ENCODE peak calls at places on chromosomes 13 and 19, in eight cellular contexts. One of them, this sample, is unnamed.

GRCh38 chr13:21736926-21737325 is 66.1 kb downstream of the FGF9 start:
- DNase-seq in uterus: no peak
- DNase-seq in omental fat pad: no peak
- DNase-seq in right lobe of liver: no peak
- DNase-seq in A673: no peak
- DNase-seq in choroid plexus epithelial cell: no peak
- DNase-seq in A549: no peak
- DNase-seq in fibroblast of villous mesenchyme: no peak
- DNase-seq in this sample: no peak

GRCh38 chr19:2139385-2140192 is 11.8 kb downstream of the AP3D1 start:
- DNase-seq in uterus: no peak
- DNase-seq in omental fat pad: no peak
- DNase-seq in right lobe of liver: no peak
- DNase-seq in A673: no peak
- DNase-seq in choroid plexus epithelial cell: no peak
- DNase-seq in A549: no peak
- DNase-seq in fibroblast of villous mesenchyme: no peak
- DNase-seq in this sample: no peak

GRCh38 chr19:15394426-15394825 is 14.8 kb upstream of the AKAP8 start:
- DNase-seq in uterus: no peak
- DNase-seq in omental fat pad: no peak
- DNase-seq in right lobe of liver: no peak
- DNase-seq in A673: no peak
- DNase-seq in choroid plexus epithelial cell: no peak
- DNase-seq in A549: no peak
- DNase-seq in fibroblast of villous mesenchyme: no peak
- DNase-seq in this sample: no peak

GRCh38 chr13:29006359-29006850 is 186.3 kb downstream of the MTUS2 start:
- DNase-seq in uterus: no peak
- DNase-seq in omental fat pad: no peak
- DNase-seq in right lobe of liver: no peak
- DNase-seq in A673: no peak
- DNase-seq in choroid plexus epithelial cell: no peak
- DNase-seq in A549: no peak
- DNase-seq in fibroblast of villous mesenchyme: no peak
- DNase-seq in this sample: no peak

GRCh38 chr19:51002542-51003311 is 1.3 kb upstream of the KLK8 start:
- DNase-seq in uterus: no peak
- DNase-seq in omental fat pad: peak; percentile 74
- DNase-seq in right lobe of liver: no peak
- DNase-seq in A673: peak; percentile 61
- DNase-seq in choroid plexus epithelial cell: no peak
- DNase-seq in A549: peak; percentile 92
- DNase-seq in fibroblast of villous mesenchyme: no peak
- DNase-seq in this sample: no peak

GRCh38 chr13:41148421-41149283 is 16.1 kb upstream of the KBTBD6 start:
- DNase-seq in uterus: no peak
- DNase-seq in omental fat pad: no peak
- DNase-seq in right lobe of liver: no peak
- DNase-seq in A673: no peak
- DNase-seq in choroid plexus epithelial cell: no peak
- DNase-seq in A549: peak; percentile 17
- DNase-seq in fibroblast of villous mesenchyme: no peak
- DNase-seq in this sample: no peak

GRCh38 chr13:112145221-112146072 is 78.5 kb downstream of the SOX1 start:
- DNase-seq in uterus: no peak
- DNase-seq in omental fat pad: no peak
- DNase-seq in right lobe of liver: no peak
- DNase-seq in A673: no peak
- DNase-seq in choroid plexus epithelial cell: no peak
- DNase-seq in A549: no peak
- DNase-seq in fibroblast of villous mesenchyme: no peak
- DNase-seq in this sample: peak; percentile 39

GRCh38 chr19:52957591-52957990 is 5.1 kb downstream of the ZNF816 start:
- DNase-seq in uterus: no peak
- DNase-seq in omental fat pad: no peak
- DNase-seq in right lobe of liver: no peak
- DNase-seq in A673: no peak
- DNase-seq in choroid plexus epithelial cell: no peak
- DNase-seq in A549: no peak
- DNase-seq in fibroblast of villous mesenchyme: no peak
- DNase-seq in this sample: no peak

GRCh38 chr13:105196052-105196451 is 1339.4 kb downstream of the EFNB2 start:
- DNase-seq in uterus: no peak
- DNase-seq in omental fat pad: no peak
- DNase-seq in right lobe of liver: no peak
- DNase-seq in A673: peak; percentile 48
- DNase-seq in choroid plexus epithelial cell: peak; percentile 74
- DNase-seq in A549: peak; percentile 25
- DNase-seq in fibroblast of villous mesenchyme: peak; percentile 79
- DNase-seq in this sample: no peak

GRCh38 chr13:40344270-40345148 is 321.9 kb downstream of the FOXO1 start:
- DNase-seq in uterus: no peak
- DNase-seq in omental fat pad: no peak
- DNase-seq in right lobe of liver: peak; percentile 65
- DNase-seq in A673: no peak
- DNase-seq in choroid plexus epithelial cell: peak; percentile 72
- DNase-seq in A549: peak; percentile 3
- DNase-seq in fibroblast of villous mesenchyme: peak; percentile 47
- DNase-seq in this sample: no peak

GRCh38 chr13:101703081-101703480 is 250.6 kb downstream of the ITGBL1 start:
- DNase-seq in uterus: no peak
- DNase-seq in omental fat pad: no peak
- DNase-seq in right lobe of liver: no peak
- DNase-seq in A673: no peak
- DNase-seq in choroid plexus epithelial cell: no peak
- DNase-seq in A549: no peak
- DNase-seq in fibroblast of villous mesenchyme: no peak
- DNase-seq in this sample: no peak

GRCh38 chr13:66765559-66765958 is 464.6 kb downstream of the PCDH9 start:
- DNase-seq in uterus: no peak
- DNase-seq in omental fat pad: no peak
- DNase-seq in right lobe of liver: no peak
- DNase-seq in A673: no peak
- DNase-seq in choroid plexus epithelial cell: no peak
- DNase-seq in A549: no peak
- DNase-seq in fibroblast of villous mesenchyme: no peak
- DNase-seq in this sample: no peak

GRCh38 chr13:73898276-73898675 is 235.9 kb downstream of the KLF12 start:
- DNase-seq in uterus: no peak
- DNase-seq in omental fat pad: no peak
- DNase-seq in right lobe of liver: no peak
- DNase-seq in A673: peak; percentile 72
- DNase-seq in choroid plexus epithelial cell: no peak
- DNase-seq in A549: no peak
- DNase-seq in fibroblast of villous mesenchyme: peak; percentile 37
- DNase-seq in this sample: no peak

GRCh38 chr13:43835701-43836100 is 43.8 kb downstream of the CCDC122 start:
- DNase-seq in uterus: no peak
- DNase-seq in omental fat pad: no peak
- DNase-seq in right lobe of liver: no peak
- DNase-seq in A673: no peak
- DNase-seq in choroid plexus epithelial cell: peak; percentile 80
- DNase-seq in A549: no peak
- DNase-seq in fibroblast of villous mesenchyme: peak; percentile 78
- DNase-seq in this sample: no peak

GRCh38 chr19:45216677-45217076 is 28.5 kb downstream of the EXOC3L2 start:
- DNase-seq in uterus: no peak
- DNase-seq in omental fat pad: no peak
- DNase-seq in right lobe of liver: no peak
- DNase-seq in A673: no peak
- DNase-seq in choroid plexus epithelial cell: no peak
- DNase-seq in A549: no peak
- DNase-seq in fibroblast of villous mesenchyme: no peak
- DNase-seq in this sample: no peak

GRCh38 chr19:7196721-7197168 is 97.5 kb downstream of the INSR start:
- DNase-seq in uterus: no peak
- DNase-seq in omental fat pad: peak; percentile 34
- DNase-seq in right lobe of liver: peak; percentile 33
- DNase-seq in A673: no peak
- DNase-seq in choroid plexus epithelial cell: no peak
- DNase-seq in A549: no peak
- DNase-seq in fibroblast of villous mesenchyme: peak; percentile 89
- DNase-seq in this sample: no peak

GRCh38 chr19:7197169-7197759 is 97.0 kb downstream of the INSR start:
- DNase-seq in uterus: peak; percentile 94
- DNase-seq in omental fat pad: peak; percentile 84
- DNase-seq in right lobe of liver: peak; percentile 89
- DNase-seq in A673: peak; percentile 95
- DNase-seq in choroid plexus epithelial cell: peak; percentile 98
- DNase-seq in A549: peak; percentile 92
- DNase-seq in fibroblast of villous mesenchyme: peak; percentile 94
- DNase-seq in this sample: peak; percentile 91

GRCh38 chr19:7200739-7201138 is 93.5 kb downstream of the INSR start:
- DNase-seq in uterus: no peak
- DNase-seq in omental fat pad: no peak
- DNase-seq in right lobe of liver: no peak
- DNase-seq in A673: no peak
- DNase-seq in choroid plexus epithelial cell: no peak
- DNase-seq in A549: no peak
- DNase-seq in fibroblast of villous mesenchyme: no peak
- DNase-seq in this sample: no peak

GRCh38 chr19:7199613-7200533 is 94.3 kb downstream of the INSR start:
- DNase-seq in uterus: no peak
- DNase-seq in omental fat pad: no peak
- DNase-seq in right lobe of liver: no peak
- DNase-seq in A673: peak; percentile 60
- DNase-seq in choroid plexus epithelial cell: no peak
- DNase-seq in A549: peak; percentile 62
- DNase-seq in fibroblast of villous mesenchyme: no peak
- DNase-seq in this sample: no peak

DNA sequence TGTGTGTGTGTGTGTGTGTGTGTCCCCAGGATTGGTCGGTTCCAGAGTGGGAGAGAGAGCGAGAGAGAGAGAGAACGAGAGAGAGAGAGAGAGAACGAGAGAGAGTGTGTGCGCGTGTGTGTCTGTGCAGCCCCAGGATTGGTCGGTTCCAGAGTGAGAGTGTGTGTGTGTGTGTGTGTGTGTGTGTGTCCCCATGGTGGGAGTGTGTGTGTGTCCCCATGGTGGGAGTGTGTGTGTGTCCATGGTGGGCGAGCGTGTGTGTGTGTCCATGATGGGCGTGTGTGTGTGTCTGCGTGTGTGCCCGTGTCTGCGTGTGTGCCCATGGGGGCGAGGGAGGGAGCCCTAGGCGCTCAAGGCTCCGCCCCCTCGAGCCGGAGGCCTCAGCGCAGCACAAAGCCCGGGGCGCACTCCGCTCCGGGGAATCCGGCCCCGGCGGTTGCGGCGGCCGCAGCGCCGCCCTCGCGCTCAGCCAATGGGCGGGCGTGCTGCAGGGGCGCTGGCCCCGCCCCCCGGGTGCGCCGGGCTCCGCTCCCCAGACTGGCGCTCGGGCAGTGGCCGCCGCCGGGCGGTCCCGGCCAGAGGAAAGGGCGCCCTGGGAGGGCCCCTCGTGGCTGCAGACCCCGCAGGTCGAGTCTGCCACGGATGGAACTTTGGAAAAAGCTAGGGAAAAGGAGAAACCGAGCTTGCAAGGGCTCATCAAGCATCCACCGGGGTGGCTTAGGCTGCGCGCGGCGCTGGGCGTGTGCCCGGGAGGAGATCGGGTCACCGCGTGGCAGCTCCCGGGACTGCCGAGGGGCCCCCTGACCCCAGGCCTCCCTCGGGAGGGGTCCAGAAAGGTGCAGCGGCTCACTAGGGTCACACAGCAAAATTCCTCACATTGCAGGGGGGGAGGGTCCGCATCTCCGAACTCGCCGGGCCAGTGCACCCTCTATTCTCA is 96.2 kb downstream of the INSR start:
- DNase-seq in uterus: peak; percentile 94
- DNase-seq in omental fat pad: peak; percentile 55
- DNase-seq in right lobe of liver: peak; percentile 93
- DNase-seq in A673: peak; percentile 97
- DNase-seq in choroid plexus epithelial cell: peak; percentile 96
- DNase-seq in A549: peak; percentile 91
- DNase-seq in fibroblast of villous mesenchyme: peak; percentile 92
- DNase-seq in this sample: peak; percentile 93
- TF ChIP-seq CTCF in uterus: no peak
- TF ChIP-seq CTCF in omental fat pad: no peak
- TF ChIP-seq CTCF in right lobe of liver: no peak
- TF ChIP-seq CTCF in A673: no peak
- TF ChIP-seq CTCF in choroid plexus epithelial cell: no peak
- TF ChIP-seq CTCF in A549: no peak
- TF ChIP-seq CTCF in fibroblast of villous mesenchyme: no peak
- TF ChIP-seq CTCF in this sample: peak; percentile 62

GRCh38 chr13:75541961-75542360 is 4.3 kb upstream of the COMMD6 start:
- DNase-seq in uterus: no peak
- DNase-seq in omental fat pad: no peak
- DNase-seq in right lobe of liver: no peak
- DNase-seq in A673: no peak
- DNase-seq in choroid plexus epithelial cell: no peak
- DNase-seq in A549: no peak
- DNase-seq in fibroblast of villous mesenchyme: no peak
- DNase-seq in this sample: no peak

GRCh38 chr13:75541287-75541686 is 3.6 kb upstream of the COMMD6 start:
- DNase-seq in uterus: no peak
- DNase-seq in omental fat pad: no peak
- DNase-seq in right lobe of liver: no peak
- DNase-seq in A673: no peak
- DNase-seq in choroid plexus epithelial cell: peak; percentile 55
- DNase-seq in A549: no peak
- DNase-seq in fibroblast of villous mesenchyme: no peak
- DNase-seq in this sample: no peak

GRCh38 chr13:75533866-75534265 is 3.8 kb downstream of the COMMD6 start:
- DNase-seq in uterus: no peak
- DNase-seq in omental fat pad: no peak
- DNase-seq in right lobe of liver: no peak
- DNase-seq in A673: no peak
- DNase-seq in choroid plexus epithelial cell: peak; percentile 31
- DNase-seq in A549: no peak
- DNase-seq in fibroblast of villous mesenchyme: no peak
- DNase-seq in this sample: no peak

GRCh38 chr13:75537401-75538365 is at the start of gene COMMD6:
- DNase-seq in uterus: peak; percentile 84
- DNase-seq in omental fat pad: no peak
- DNase-seq in right lobe of liver: peak; percentile 82
- DNase-seq in A673: peak; percentile 91
- DNase-seq in choroid plexus epithelial cell: peak; percentile 86
- DNase-seq in A549: peak; percentile 93
- DNase-seq in fibroblast of villous mesenchyme: peak; percentile 93
- DNase-seq in this sample: peak; percentile 81
- TF ChIP-seq CTCF in uterus: peak; percentile 77
- TF ChIP-seq CTCF in omental fat pad: peak; percentile 18
- TF ChIP-seq CTCF in right lobe of liver: peak; percentile 19
- TF ChIP-seq CTCF in A673: no peak
- TF ChIP-seq CTCF in choroid plexus epithelial cell: peak; percentile 41
- TF ChIP-seq CTCF in A549: no peak
- TF ChIP-seq CTCF in fibroblast of villous mesenchyme: no peak
- TF ChIP-seq CTCF in this sample: peak; percentile 47

GRCh38 chr19:57613941-57614743 is at the start of gene ZNF134:
- DNase-seq in uterus: peak; percentile 85
- DNase-seq in omental fat pad: peak; percentile 69
- DNase-seq in right lobe of liver: peak; percentile 92
- DNase-seq in A673: peak; percentile 96
- DNase-seq in choroid plexus epithelial cell: peak; percentile 92
- DNase-seq in A549: peak; percentile 95
- DNase-seq in fibroblast of villous mesenchyme: peak; percentile 89
- DNase-seq in this sample: peak; percentile 94
- TF ChIP-seq CTCF in uterus: peak; percentile 21
- TF ChIP-seq CTCF in omental fat pad: no peak
- TF ChIP-seq CTCF in right lobe of liver: peak; percentile 17
- TF ChIP-seq CTCF in A673: no peak
- TF ChIP-seq CTCF in choroid plexus epithelial cell: peak; percentile 52
- TF ChIP-seq CTCF in A549: no peak
- TF ChIP-seq CTCF in fibroblast of villous mesenchyme: peak; percentile 52
- TF ChIP-seq CTCF in this sample: peak; percentile 20

GRCh38 chr13:71590654-71591148 is 276.3 kb downstream of the DACH1 start:
- DNase-seq in uterus: no peak
- DNase-seq in omental fat pad: no peak
- DNase-seq in right lobe of liver: no peak
- DNase-seq in A673: no peak
- DNase-seq in choroid plexus epithelial cell: no peak
- DNase-seq in A549: no peak
- DNase-seq in fibroblast of villous mesenchyme: no peak
- DNase-seq in this sample: no peak
- TF ChIP-seq CTCF in uterus: no peak
- TF ChIP-seq CTCF in omental fat pad: no peak
- TF ChIP-seq CTCF in right lobe of liver: no peak
- TF ChIP-seq CTCF in A673: no peak
- TF ChIP-seq CTCF in choroid plexus epithelial cell: no peak
- TF ChIP-seq CTCF in A549: no peak
- TF ChIP-seq CTCF in fibroblast of villous mesenchyme: no peak
- TF ChIP-seq CTCF in this sample: no peak